ENCODE peak calls at places on chromosome 20, in nine cellular contexts. One of them, this sample, is unnamed. For H3K4me1, the result is how much of the 10 kb centered on the place peaks cover.

GRCh38 chr20:44582321-44583025 is at the start of gene PKIG:
- DNase-seq in gastrocnemius medialis: peak
- DNase-seq in lower lobe of right lung: no peak
- DNase-seq in right cardiac atrium: no peak
- DNase-seq in aorta: no peak
- DNase-seq in heart right ventricle: peak
- DNase-seq in upper lobe of right lung: no peak
- DNase-seq in IMR-90: peak
- DNase-seq in testis: no peak
- DNase-seq in this sample: no peak

GRCh38 chr20:53981752-53982437 is 88.5 kb downstream of the BCAS1 start:
- DNase-seq in aorta: no peak
- DNase-seq in lower lobe of right lung: no peak
- DNase-seq in upper lobe of right lung: no peak
- DNase-seq in IMR-90: no peak
- DNase-seq in gastrocnemius medialis: no peak
- DNase-seq in right cardiac atrium: no peak
- DNase-seq in heart right ventricle: no peak
- DNase-seq in testis: no peak
- DNase-seq in this sample: no peak

GRCh38 chr20:45999908-46000570 is 8.7 kb upstream of the MMP9 start:
- DNase-seq in right cardiac atrium: no peak
- DNase-seq in IMR-90: no peak
- DNase-seq in testis: no peak
- DNase-seq in aorta: no peak
- DNase-seq in lower lobe of right lung: peak
- DNase-seq in gastrocnemius medialis: no peak
- DNase-seq in heart right ventricle: no peak
- DNase-seq in upper lobe of right lung: no peak
- DNase-seq in this sample: no peak

GRCh38 chr20:45833883-45834796 is 541 bp downstream of the SNX21 start:
- DNase-seq in lower lobe of right lung: peak
- DNase-seq in heart right ventricle: peak
- DNase-seq in IMR-90: peak
- DNase-seq in upper lobe of right lung: peak
- DNase-seq in gastrocnemius medialis: peak
- DNase-seq in testis: peak
- DNase-seq in right cardiac atrium: peak
- DNase-seq in aorta: peak
- DNase-seq in this sample: peak

GRCh38 chr20:32898721-32899120 is 40.0 kb downstream of the EFCAB8 start:
- DNase-seq in testis: no peak
- DNase-seq in IMR-90: peak
- DNase-seq in gastrocnemius medialis: no peak
- DNase-seq in upper lobe of right lung: no peak
- DNase-seq in aorta: no peak
- DNase-seq in right cardiac atrium: no peak
- DNase-seq in lower lobe of right lung: no peak
- DNase-seq in heart right ventricle: no peak
- DNase-seq in this sample: no peak

GRCh38 chr20:33372993-33373441 is 28.3 kb downstream of the CDK5RAP1 start:
- DNase-seq in right cardiac atrium: no peak
- DNase-seq in IMR-90: peak
- DNase-seq in heart right ventricle: no peak
- DNase-seq in gastrocnemius medialis: no peak
- DNase-seq in upper lobe of right lung: no peak
- DNase-seq in aorta: no peak
- DNase-seq in testis: no peak
- DNase-seq in lower lobe of right lung: no peak
- DNase-seq in this sample: no peak

GRCh38 chr20:41228858-41229257 is 88.7 kb downstream of the ZHX3 start:
- DNase-seq in right cardiac atrium: no peak
- DNase-seq in lower lobe of right lung: no peak
- DNase-seq in heart right ventricle: no peak
- DNase-seq in testis: no peak
- DNase-seq in gastrocnemius medialis: no peak
- DNase-seq in upper lobe of right lung: no peak
- DNase-seq in IMR-90: no peak
- DNase-seq in aorta: no peak
- DNase-seq in this sample: no peak

GRCh38 chr20:19784511-19785172 is 26.6 kb downstream of the RIN2 start:
- DNase-seq in gastrocnemius medialis: peak
- DNase-seq in heart right ventricle: peak
- DNase-seq in lower lobe of right lung: peak
- DNase-seq in upper lobe of right lung: peak
- DNase-seq in IMR-90: peak
- DNase-seq in aorta: no peak
- DNase-seq in right cardiac atrium: peak
- DNase-seq in testis: peak
- DNase-seq in this sample: peak

GRCh38 chr20:8646026-8646425 is 422.9 kb upstream of the PLCB4 start:
- DNase-seq in aorta: no peak
- DNase-seq in right cardiac atrium: no peak
- DNase-seq in IMR-90: peak
- DNase-seq in testis: no peak
- DNase-seq in lower lobe of right lung: no peak
- DNase-seq in gastrocnemius medialis: no peak
- DNase-seq in upper lobe of right lung: no peak
- DNase-seq in heart right ventricle: peak
- DNase-seq in this sample: no peak

GRCh38 chr20:38875170-38875993 is 50.8 kb upstream of the FAM83D start:
- DNase-seq in right cardiac atrium: no peak
- DNase-seq in IMR-90: no peak
- DNase-seq in gastrocnemius medialis: no peak
- DNase-seq in heart right ventricle: peak
- DNase-seq in lower lobe of right lung: no peak
- DNase-seq in upper lobe of right lung: no peak
- DNase-seq in testis: no peak
- DNase-seq in aorta: no peak
- DNase-seq in this sample: no peak

GRCh38 chr20:1465470-1466210 is 1.0 kb downstream of the NSFL1C start:
- DNase-seq in lower lobe of right lung: no peak
- DNase-seq in upper lobe of right lung: no peak
- DNase-seq in aorta: no peak
- DNase-seq in testis: no peak
- DNase-seq in IMR-90: peak
- DNase-seq in gastrocnemius medialis: no peak
- DNase-seq in right cardiac atrium: no peak
- DNase-seq in heart right ventricle: no peak
- DNase-seq in this sample: no peak

GRCh38 chr20:1466211-1467081 is at the start of gene NSFL1C:
- DNase-seq in aorta: peak
- DNase-seq in right cardiac atrium: peak
- DNase-seq in IMR-90: peak
- DNase-seq in gastrocnemius medialis: peak
- DNase-seq in lower lobe of right lung: peak
- DNase-seq in testis: peak
- DNase-seq in upper lobe of right lung: peak
- DNase-seq in heart right ventricle: peak
- DNase-seq in this sample: peak

GRCh38 chr20:1467355-1468116 is 887 bp upstream of the NSFL1C start:
- DNase-seq in upper lobe of right lung: no peak
- DNase-seq in testis: peak
- DNase-seq in right cardiac atrium: peak
- DNase-seq in aorta: no peak
- DNase-seq in lower lobe of right lung: peak
- DNase-seq in heart right ventricle: peak
- DNase-seq in IMR-90: no peak
- DNase-seq in gastrocnemius medialis: peak
- DNase-seq in this sample: peak

GRCh38 chr20:1468117-1468624 is 1.5 kb upstream of the NSFL1C start:
- DNase-seq in upper lobe of right lung: no peak
- DNase-seq in right cardiac atrium: no peak
- DNase-seq in IMR-90: no peak
- DNase-seq in gastrocnemius medialis: no peak
- DNase-seq in aorta: no peak
- DNase-seq in heart right ventricle: no peak
- DNase-seq in lower lobe of right lung: no peak
- DNase-seq in testis: no peak
- DNase-seq in this sample: no peak

GRCh38 chr20:1467082-1467354 is 369 bp upstream of the NSFL1C start:
- DNase-seq in testis: no peak
- DNase-seq in aorta: no peak
- DNase-seq in right cardiac atrium: no peak
- DNase-seq in heart right ventricle: no peak
- DNase-seq in gastrocnemius medialis: no peak
- DNase-seq in IMR-90: no peak
- DNase-seq in lower lobe of right lung: no peak
- DNase-seq in upper lobe of right lung: no peak
- DNase-seq in this sample: no peak
- H3K4me1 ChIP-seq in testis: under half
- H3K4me1 ChIP-seq in aorta: under half
- H3K4me1 ChIP-seq in right cardiac atrium: under half
- H3K4me1 ChIP-seq in heart right ventricle: under half
- H3K4me1 ChIP-seq in gastrocnemius medialis: under half
- H3K4me1 ChIP-seq in IMR-90: under half
- H3K4me1 ChIP-seq in lower lobe of right lung: under half
- H3K4me1 ChIP-seq in upper lobe of right lung: under half
- H3K4me1 ChIP-seq in this sample: under half

GRCh38 chr20:36550797-36551299 is 9.5 kb downstream of the MYL9 start:
- DNase-seq in gastrocnemius medialis: no peak
- DNase-seq in right cardiac atrium: peak
- DNase-seq in testis: no peak
- DNase-seq in aorta: peak
- DNase-seq in lower lobe of right lung: no peak
- DNase-seq in IMR-90: peak
- DNase-seq in upper lobe of right lung: no peak
- DNase-seq in heart right ventricle: no peak
- DNase-seq in this sample: no peak
- H3K4me1 ChIP-seq in gastrocnemius medialis: under half
- H3K4me1 ChIP-seq in right cardiac atrium: under half
- H3K4me1 ChIP-seq in testis: under half
- H3K4me1 ChIP-seq in aorta: under half
- H3K4me1 ChIP-seq in lower lobe of right lung: under half
- H3K4me1 ChIP-seq in IMR-90: under half
- H3K4me1 ChIP-seq in upper lobe of right lung: under half
- H3K4me1 ChIP-seq in heart right ventricle: under half
- H3K4me1 ChIP-seq in this sample: under half

GRCh38 chr20:36470482-36471062 is 70.7 kb upstream of the MYL9 start:
- DNase-seq in aorta: no peak
- DNase-seq in heart right ventricle: no peak
- DNase-seq in lower lobe of right lung: no peak
- DNase-seq in upper lobe of right lung: no peak
- DNase-seq in right cardiac atrium: no peak
- DNase-seq in gastrocnemius medialis: no peak
- DNase-seq in testis: no peak
- DNase-seq in IMR-90: no peak
- DNase-seq in this sample: no peak

GRCh38 chr20:36472656-36473071 is 68.7 kb upstream of the MYL9 start:
- DNase-seq in testis: no peak
- DNase-seq in right cardiac atrium: peak
- DNase-seq in aorta: peak
- DNase-seq in upper lobe of right lung: peak
- DNase-seq in lower lobe of right lung: peak
- DNase-seq in heart right ventricle: peak
- DNase-seq in gastrocnemius medialis: no peak
- DNase-seq in IMR-90: no peak
- DNase-seq in this sample: peak

GRCh38 chr20:36473164-36473563 is 68.2 kb upstream of the MYL9 start:
- DNase-seq in gastrocnemius medialis: no peak
- DNase-seq in testis: no peak
- DNase-seq in IMR-90: no peak
- DNase-seq in right cardiac atrium: no peak
- DNase-seq in lower lobe of right lung: no peak
- DNase-seq in heart right ventricle: no peak
- DNase-seq in aorta: no peak
- DNase-seq in upper lobe of right lung: no peak
- DNase-seq in this sample: no peak

GRCh38 chr20:36469973-36470372 is 71.3 kb upstream of the MYL9 start:
- DNase-seq in aorta: no peak
- DNase-seq in IMR-90: no peak
- DNase-seq in gastrocnemius medialis: no peak
- DNase-seq in heart right ventricle: no peak
- DNase-seq in right cardiac atrium: no peak
- DNase-seq in upper lobe of right lung: no peak
- DNase-seq in lower lobe of right lung: no peak
- DNase-seq in testis: no peak
- DNase-seq in this sample: no peak

DNA sequence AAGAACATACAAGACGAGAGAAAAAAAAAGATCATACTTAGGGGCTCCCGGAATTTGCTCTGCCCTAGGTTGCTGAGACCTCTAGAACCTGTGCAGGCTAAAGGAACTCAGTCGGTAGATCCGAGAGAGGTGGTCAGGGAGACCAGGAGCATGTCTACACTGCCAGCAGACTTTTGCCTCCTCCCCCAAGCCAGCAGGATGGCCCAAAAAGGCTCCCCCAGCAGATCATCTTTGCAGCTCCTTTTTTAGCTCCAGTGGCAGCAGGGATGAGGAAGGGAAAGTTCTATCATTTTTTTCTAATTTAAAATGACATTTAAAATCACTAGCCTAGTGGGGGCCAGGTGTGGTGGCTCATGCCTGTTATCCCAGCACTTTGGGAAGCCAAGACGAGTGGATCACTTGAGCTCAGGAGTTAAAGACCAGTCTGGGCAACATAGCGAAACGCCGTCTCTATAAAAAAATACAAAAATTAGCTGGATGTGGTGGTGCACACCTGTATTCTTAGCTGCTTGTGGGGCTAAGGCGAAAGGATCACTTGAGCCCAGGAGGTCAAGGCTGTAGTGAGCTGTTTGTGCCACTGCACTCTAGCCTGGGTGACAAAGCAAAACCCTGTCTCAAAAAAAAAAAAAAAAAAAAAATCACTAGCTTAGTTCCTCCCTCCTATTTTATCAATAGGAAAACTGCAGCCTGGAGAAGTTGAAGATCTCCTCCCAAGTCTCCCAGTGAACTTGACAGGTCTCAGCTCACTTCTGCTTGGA is 69.3 kb upstream of the MYL9 start:
- DNase-seq in right cardiac atrium: peak
- DNase-seq in gastrocnemius medialis: no peak
- DNase-seq in aorta: no peak
- DNase-seq in lower lobe of right lung: no peak
- DNase-seq in testis: no peak
- DNase-seq in IMR-90: no peak
- DNase-seq in upper lobe of right lung: no peak
- DNase-seq in heart right ventricle: no peak
- DNase-seq in this sample: no peak
- H3K4me1 ChIP-seq in right cardiac atrium: under half
- H3K4me1 ChIP-seq in gastrocnemius medialis: half or more
- H3K4me1 ChIP-seq in aorta: under half
- H3K4me1 ChIP-seq in lower lobe of right lung: half or more
- H3K4me1 ChIP-seq in testis: half or more
- H3K4me1 ChIP-seq in IMR-90: under half
- H3K4me1 ChIP-seq in upper lobe of right lung: half or more
- H3K4me1 ChIP-seq in heart right ventricle: half or more
- H3K4me1 ChIP-seq in this sample: under half

GRCh38 chr20:30281584-30282197 is 975.8 kb upstream of the DEFB115 start:
- DNase-seq in upper lobe of right lung: no peak
- DNase-seq in heart right ventricle: no peak
- DNase-seq in IMR-90: no peak
- DNase-seq in gastrocnemius medialis: no peak
- DNase-seq in right cardiac atrium: no peak
- DNase-seq in lower lobe of right lung: no peak
- DNase-seq in testis: no peak
- DNase-seq in aorta: no peak
- DNase-seq in this sample: no peak

GRCh38 chr20:30284533-30284932 is 972.9 kb upstream of the DEFB115 start:
- DNase-seq in right cardiac atrium: no peak
- DNase-seq in testis: no peak
- DNase-seq in IMR-90: no peak
- DNase-seq in lower lobe of right lung: no peak
- DNase-seq in upper lobe of right lung: no peak
- DNase-seq in heart right ventricle: no peak
- DNase-seq in gastrocnemius medialis: no peak
- DNase-seq in aorta: no peak
- DNase-seq in this sample: no peak

GRCh38 chr20:30286157-30286556 is 971.3 kb upstream of the DEFB115 start:
- DNase-seq in IMR-90: no peak
- DNase-seq in upper lobe of right lung: no peak
- DNase-seq in right cardiac atrium: no peak
- DNase-seq in testis: no peak
- DNase-seq in gastrocnemius medialis: no peak
- DNase-seq in heart right ventricle: no peak
- DNase-seq in aorta: no peak
- DNase-seq in lower lobe of right lung: no peak
- DNase-seq in this sample: no peak
- H3K4me1 ChIP-seq in IMR-90: under half
- H3K4me1 ChIP-seq in upper lobe of right lung: under half
- H3K4me1 ChIP-seq in right cardiac atrium: under half
- H3K4me1 ChIP-seq in testis: under half
- H3K4me1 ChIP-seq in gastrocnemius medialis: under half
- H3K4me1 ChIP-seq in heart right ventricle: under half
- H3K4me1 ChIP-seq in aorta: under half
- H3K4me1 ChIP-seq in lower lobe of right lung: under half
- H3K4me1 ChIP-seq in this sample: under half